ENCODE peak calls at places on chromosomes 5 and 9, in four cellular contexts. A is PC-3, H is ascending aorta, S is AG04450. E is an unnamed sample.

GRCh38 chr9:123866497-123866896 is 63.4 kb downstream of the DENND1A start:
- DNase-seq in A (no peak), S (no peak), H (no peak), E (no peak)

GRCh38 chr5:143349127-143349526 is 54.4 kb downstream of the NR3C1 start:
- DNase-seq in A (peak; percentile 44), H (no peak), S (no peak), E (no peak)

GRCh38 chr9:84697494-84698114 is 28.1 kb downstream of the NTRK2 start:
- DNase-seq in A (peak; percentile 46), H (no peak), S (no peak), E (peak; percentile 63)

GRCh38 chr9:79946718-79947117 is 375.0 kb downstream of the TLE4 start:
- DNase-seq in S (no peak), H (no peak), A (no peak), E (no peak)

GRCh38 chr5:112710896-112711295 is 26.8 kb upstream of the APC start:
- DNase-seq in A (no peak), H (no peak), S (no peak), E (no peak)

GRCh38 chr9:33250458-33250995 is 10.6 kb downstream of the SPINK4 start:
- DNase-seq in S (no peak), A (no peak), H (no peak), E (no peak)

GRCh38 chr5:122661496-122662180 is 113.2 kb upstream of the SNX2 start:
- DNase-seq in H (no peak), A (no peak), S (no peak), E (no peak)

GRCh38 chr5:59190746-59191145 is 607.9 kb downstream of the RAB3C start:
- DNase-seq in A (no peak), S (no peak), H (no peak), E (no peak)

GRCh38 chr9:121698627-121699270 is 47.3 kb downstream of the DAB2IP start:
- DNase-seq in S (no peak), A (peak; percentile 12), H (no peak), E (peak; percentile 70)

GRCh38 chr5:107359033-107359915 is 311.5 kb downstream of the EFNA5 start:
- DNase-seq in A (peak; percentile 34), S (no peak), H (no peak), E (no peak)

GRCh38 chr9:28925184-28925583 is 1351.9 kb upstream of the C9orf72 start:
- DNase-seq in H (no peak), A (peak; percentile 89), S (no peak), E (no peak)

GRCh38 chr5:18397393-18397792 is 763.1 kb downstream of the TAF11L14 start:
- DNase-seq in A (no peak), H (no peak), S (no peak), E (no peak)

GRCh38 chr5:131081371-131081770 is 83.7 kb downstream of the HINT1 start:
- DNase-seq in S (no peak), A (no peak), H (no peak), E (no peak)

GRCh38 chr9:115422932-115423440 is 305.0 kb upstream of the TNC start:
- DNase-seq in A (no peak), S (no peak), H (peak; percentile 29), E (no peak)

GRCh38 chr5:5014836-5015235 is 125.3 kb upstream of the ADAMTS16 start:
- DNase-seq in A (peak; percentile 89), H (no peak), S (no peak), E (no peak)

GRCh38 chr5:151745071-151745705 is 13.2 kb downstream of the ATOX1 start:
- DNase-seq in A (peak; percentile 99), H (peak; percentile 57), S (peak; percentile 29), E (no peak)

GRCh38 chr9:129080608-129081387 is at the start of gene DOLPP1:
- DNase-seq in H (peak; percentile 97), S (peak; percentile 98), A (peak; percentile 97), E (peak; percentile 100)

GRCh38 chr5:13745508-13745907 is 199.0 kb downstream of the DNAH5 start:
- DNase-seq in S (peak; percentile 55), H (no peak), A (peak; percentile 95), E (no peak)

GRCh38 chr9:116549786-116550660 is 137.1 kb upstream of the TRIM32 start:
- DNase-seq in A (no peak), S (no peak), H (no peak), E (no peak)

GRCh38 chr5:148635321-148636083 is 18.8 kb downstream of the HTR4 start:
- DNase-seq in H (no peak), A (no peak), S (no peak), E (no peak)

GRCh38 chr5:53478411-53479044 is 1.9 kb upstream of the FST start:
- DNase-seq in S (no peak), A (peak; percentile 74), H (no peak), E (peak; percentile 48)

GRCh38 chr9:98410185-98410697 is 154.8 kb upstream of the TBC1D2 start:
- DNase-seq in A (no peak), S (peak; percentile 73), H (no peak), E (no peak)

GRCh38 chr9:37996050-37996811 is 72.8 kb downstream of the SHB start:
- DNase-seq in S (no peak), A (no peak), H (no peak), E (no peak)

GRCh38 chr9:131521822-131522221 is 9.2 kb downstream of the UCK1 start:
- DNase-seq in A (no peak), H (no peak), S (no peak), E (no peak)

GRCh38 chr9:93115486-93115885 is 18.6 kb downstream of the NINJ1 start:
- DNase-seq in S (no peak), A (no peak), H (no peak), E (no peak)

GRCh38 chr9:133516961-133517350 is 7.8 kb downstream of the MYMK start:
- DNase-seq in S (no peak), A (no peak), H (no peak), E (no peak)

GRCh38 chr5:35869705-35870277 is 13.1 kb downstream of the IL7R start:
- DNase-seq in S (no peak), H (no peak), A (no peak), E (no peak)

GRCh38 chr9:134606951-134607733 is 34.5 kb upstream of the COL5A1 start:
- DNase-seq in A (no peak), H (no peak), S (no peak), E (peak; percentile 9)

GRCh38 chr5:99037668-99038067 is 108.9 kb upstream of the CHD1 start:
- DNase-seq in S (no peak), H (no peak), A (peak; percentile 72), E (no peak)

GRCh38 chr5:52661903-52662302 is 125.8 kb upstream of the ITGA1 start:
- DNase-seq in S (no peak), H (no peak), A (no peak), E (no peak)

GRCh38 chr5:172528440-172528839 is 74.1 kb upstream of the SH3PXD2B start:
- DNase-seq in H (no peak), A (no peak), S (no peak), E (peak; percentile 9)

GRCh38 chr5:14399054-14399657 is 182.4 kb upstream of the OTULINL start:
- DNase-seq in S (no peak), A (peak; percentile 84), H (no peak), E (peak; percentile 53)

GRCh38 chr5:67233075-67233474 is 36.5 kb upstream of the CD180 start:
- DNase-seq in S (no peak), H (no peak), A (no peak), E (no peak)

GRCh38 chr9:132806723-132807421 is 71.2 kb downstream of the AK8 start:
- DNase-seq in H (no peak), S (no peak), A (peak; percentile 3), E (no peak)

DNA sequence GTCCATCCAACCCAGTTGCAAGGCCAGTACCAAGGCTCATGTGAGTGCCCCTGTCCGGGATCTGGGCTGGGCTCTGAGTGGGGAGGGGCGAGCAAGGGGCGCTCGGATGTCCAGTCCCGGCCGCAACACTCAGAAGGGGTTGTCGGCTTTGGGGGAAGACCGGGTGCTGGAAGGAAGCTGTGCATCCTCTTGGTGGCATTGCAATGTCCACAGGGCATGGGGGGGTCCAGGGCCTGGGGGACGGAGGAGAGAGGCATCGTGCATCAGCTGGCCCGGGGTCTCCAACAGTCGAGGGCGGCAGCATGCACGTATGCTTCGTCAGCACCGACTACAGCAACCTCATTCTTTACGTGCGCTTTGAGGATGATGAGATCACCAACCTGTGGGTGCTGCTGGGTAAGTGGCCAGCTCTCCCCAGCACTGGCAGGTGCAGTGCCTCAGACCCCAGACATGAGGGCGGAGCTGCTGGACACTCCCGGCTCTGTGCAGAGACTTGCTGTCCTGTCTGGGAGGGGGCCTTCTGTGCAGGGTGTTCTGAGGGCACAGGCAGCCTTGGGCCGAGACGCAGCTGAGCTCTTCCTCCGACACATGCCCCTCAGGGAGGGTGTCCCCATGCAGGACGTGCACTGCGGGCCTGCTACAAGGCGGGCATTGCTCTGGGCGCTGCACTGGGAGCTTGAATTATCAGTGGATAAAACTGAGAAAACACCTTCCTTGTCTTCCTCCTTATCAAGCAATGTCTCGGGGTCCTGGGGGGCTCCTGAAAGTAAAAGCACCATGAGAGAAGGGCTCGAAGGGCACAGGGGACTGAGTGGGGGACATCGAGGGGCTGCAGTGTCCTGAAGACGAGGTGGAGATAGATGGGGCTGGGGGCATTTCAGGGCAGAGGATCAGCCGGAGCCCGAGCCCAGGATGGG is 22.5 kb downstream of the GLT6D1 start:
- DNase-seq in A (no peak), H (no peak), S (no peak), E (peak; percentile 18)
- TF ChIP-seq CTCF in A (no peak), H (no peak), S (no peak), E (no peak)

GRCh38 chr9:69932901-69933300 is 110.7 kb upstream of the MAMDC2 start:
- DNase-seq in H (no peak), A (peak; percentile 54), S (no peak), E (no peak)
- TF ChIP-seq CTCF in H (no peak), A (peak; percentile 51), S (peak; percentile 17), E (no peak)

DNA sequence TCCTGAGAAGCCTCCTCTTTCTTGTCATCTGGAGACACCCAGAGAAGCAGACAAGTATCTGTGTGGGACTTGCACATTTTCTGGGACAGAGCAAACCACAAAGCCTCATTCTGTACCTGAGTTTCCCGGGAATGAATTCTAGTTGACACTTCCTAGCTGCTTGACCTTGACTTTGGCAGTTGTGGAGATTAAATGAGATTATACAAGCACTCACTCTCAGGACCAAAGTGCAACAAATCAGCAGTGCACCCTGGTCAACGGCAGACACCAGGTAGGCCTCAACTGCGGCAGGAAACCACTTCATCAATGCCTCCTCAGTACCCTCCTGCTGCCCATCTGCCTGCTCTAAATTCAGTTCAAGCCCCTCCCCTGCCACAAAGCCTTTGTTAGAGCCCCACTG is 114.7 kb upstream of the PANK3 start:
- DNase-seq in S (no peak), H (no peak), A (no peak), E (no peak)
- TF ChIP-seq CTCF in S (no peak), H (no peak), A (no peak), E (no peak)

GRCh38 chr5:61808884-61809283 is 476.8 kb downstream of the ZSWIM6 start:
- DNase-seq in S (no peak), A (no peak), H (no peak), E (no peak)
- TF ChIP-seq CTCF in S (no peak), A (no peak), H (no peak), E (no peak)